ENCODE peak calls at places on chromosomes 11 and 22, in nine cellular contexts. K is A549, W is left ventricle myocardium inferior, Y is ascending aorta, A is uterus, M is lung, B is colonic mucosa, S is adrenal gland, Z is thoracic aorta. J is an unnamed sample. For H3K4me1, the result is how much of the 10 kb centered on the place peaks cover.

GRCh38 chr11:86245369-86246292 is 1.1 kb downstream of the EED start:
- DNase-seq in K (peak), W (no peak), Y (no peak), A (no peak), M (no peak), B (peak), S (no peak), Z (no peak), J (no peak)

GRCh38 chr11:44130751-44131150 is 35.3 kb downstream of the EXT2 start:
- DNase-seq in K (no peak), W (no peak), Y (no peak), A (no peak), M (no peak), B (no peak), S (no peak), Z (no peak), J (no peak)

GRCh38 chr11:13850256-13851010 is 112.1 kb upstream of the SPON1 start:
- DNase-seq in K (no peak), W (no peak), Y (no peak), A (no peak), M (no peak), B (no peak), S (no peak), Z (no peak), J (no peak)

GRCh38 chr11:126113515-126113957 is 50.9 kb upstream of the CDON start:
- DNase-seq in K (peak), W (peak), Y (peak), A (peak), M (peak), B (peak), S (peak), Z (peak), J (no peak)

GRCh38 chr11:126115253-126115540 is 52.5 kb upstream of the CDON start:
- DNase-seq in K (no peak), W (peak), Y (no peak), A (no peak), M (peak), B (peak), S (peak), Z (peak), J (peak)

GRCh38 chr11:117457031-117457785 is 129.6 kb downstream of the CEP164 start:
- DNase-seq in K (no peak), W (no peak), Y (no peak), A (no peak), M (no peak), B (no peak), S (no peak), Z (no peak), J (no peak)

GRCh38 chr22:32325416-32325801 is 32.3 kb upstream of the RFPL3 start:
- DNase-seq in K (no peak), W (no peak), Y (no peak), A (no peak), M (no peak), B (no peak), S (peak), Z (no peak), J (no peak)

GRCh38 chr22:38317995-38318715 is 922 bp upstream of the CSNK1E start:
- DNase-seq in K (peak), W (peak), Y (peak), A (peak), M (peak), B (peak), S (peak), Z (peak), J (peak)

GRCh38 chr11:69444381-69445130 is 36.9 kb upstream of the LINC01488 start:
- DNase-seq in K (no peak), W (peak), Y (no peak), A (peak), M (peak), B (peak), S (peak), Z (peak), J (no peak)

GRCh38 chr11:77113382-77114088 is 10.9 kb downstream of the OMP start:
- DNase-seq in K (peak), W (no peak), Y (no peak), A (no peak), M (no peak), B (no peak), S (peak), Z (no peak), J (no peak)

GRCh38 chr22:41311487-41311886 is 10.2 kb downstream of the ZC3H7B start:
- DNase-seq in K (no peak), W (no peak), Y (no peak), A (no peak), M (no peak), B (no peak), S (no peak), Z (no peak), J (no peak)

GRCh38 chr22:46068908-46069481 is 81.3 kb upstream of the PPARA start:
- DNase-seq in K (no peak), W (peak), Y (peak), A (peak), M (no peak), B (no peak), S (peak), Z (no peak), J (peak)

GRCh38 chr11:1488575-1489180 is 2.1 kb upstream of the MOB2 start:
- DNase-seq in K (no peak), W (no peak), Y (no peak), A (no peak), M (no peak), B (no peak), S (no peak), Z (no peak), J (no peak)

GRCh38 chr11:68942751-68943271 is 38.0 kb downstream of the MRGPRD start:
- DNase-seq in K (no peak), W (no peak), Y (no peak), A (peak), M (no peak), B (no peak), S (no peak), Z (no peak), J (no peak)

GRCh38 chr22:35611891-35612576 is 5.1 kb downstream of the MB start:
- DNase-seq in K (no peak), W (no peak), Y (no peak), A (no peak), M (no peak), B (peak), S (no peak), Z (no peak), J (no peak)

GRCh38 chr11:134049303-134049702 is 19.6 kb upstream of the JAM3 start:
- DNase-seq in K (no peak), W (no peak), Y (no peak), A (no peak), M (no peak), B (no peak), S (peak), Z (no peak), J (no peak)
- H3K4me3 ChIP-seq in K (no peak), W (no peak), Y (no peak), A (no peak), M (no peak), B (no peak), S (no peak), Z (no peak), J (no peak)

GRCh38 chr11:72720047-72720446 is 32.2 kb downstream of the ARAP1 start:
- DNase-seq in K (no peak), W (peak), Y (no peak), A (no peak), M (no peak), B (no peak), S (no peak), Z (no peak), J (no peak)
- H3K4me1 ChIP-seq in K (under half), W (half or more), Y (under half), A (under half), M (under half), B (under half), S (half or more), Z (half or more), J (under half)

DNA sequence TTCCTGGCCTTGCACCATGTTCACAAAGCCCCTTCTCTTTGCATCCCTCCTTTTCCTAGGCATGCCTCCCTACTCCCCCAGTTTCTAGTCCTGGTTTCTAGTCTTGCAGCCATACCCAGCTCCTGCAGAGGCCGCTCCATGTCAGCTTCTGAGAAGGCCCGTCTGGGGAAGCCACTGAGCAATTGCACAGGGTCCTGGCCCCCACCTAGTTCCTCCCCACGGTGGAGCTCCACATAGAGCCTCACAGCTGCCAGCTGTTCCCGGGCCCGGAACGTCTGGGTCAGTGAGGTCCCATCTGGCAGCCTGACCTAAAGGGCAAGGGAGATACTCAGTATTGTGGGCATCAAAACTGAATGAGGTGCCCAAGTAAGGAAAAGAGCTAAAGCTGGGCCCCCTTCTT is 2.2 kb downstream of the UBXN1 start:
- DNase-seq in K (no peak), W (no peak), Y (no peak), A (no peak), M (no peak), B (no peak), S (no peak), Z (no peak), J (no peak)
- H3K27ac ChIP-seq in K (no peak), W (no peak), Y (no peak), A (no peak), M (peak), B (no peak), S (no peak), Z (no peak), J (no peak)

DNA sequence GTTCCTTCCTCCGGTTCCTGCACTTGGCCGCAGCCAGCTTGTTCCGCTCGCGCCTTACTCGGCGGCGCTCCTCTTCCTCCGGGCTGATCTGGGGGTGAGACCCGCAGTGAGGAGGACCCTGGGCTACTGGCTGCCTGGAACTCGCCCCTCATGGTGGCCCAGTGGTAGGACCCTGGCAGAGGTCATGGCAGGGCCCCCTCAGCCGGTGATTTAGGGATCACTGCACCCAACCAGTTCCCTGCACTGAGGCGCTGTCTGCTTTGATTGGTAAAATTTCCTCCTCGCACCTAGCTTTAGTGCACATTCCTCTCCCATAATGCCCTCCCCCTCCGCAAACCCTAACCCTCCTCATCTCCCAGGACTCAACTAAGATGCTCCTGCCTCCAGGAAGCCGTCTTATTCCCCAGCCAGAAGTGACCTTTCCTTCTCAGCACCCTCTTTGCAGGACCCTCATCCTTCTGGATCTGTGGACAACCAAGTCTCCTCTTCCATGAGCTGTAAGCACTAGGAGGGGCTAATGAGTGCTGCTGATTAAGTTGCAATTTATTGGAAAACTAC is 3.6 kb downstream of the CCDC85B start:
- DNase-seq in K (no peak), W (peak), Y (no peak), A (peak), M (no peak), B (no peak), S (no peak), Z (no peak), J (peak)
- H3K4me3 ChIP-seq in K (no peak), W (peak), Y (peak), A (no peak), M (no peak), B (peak), S (no peak), Z (peak), J (no peak)

DNA sequence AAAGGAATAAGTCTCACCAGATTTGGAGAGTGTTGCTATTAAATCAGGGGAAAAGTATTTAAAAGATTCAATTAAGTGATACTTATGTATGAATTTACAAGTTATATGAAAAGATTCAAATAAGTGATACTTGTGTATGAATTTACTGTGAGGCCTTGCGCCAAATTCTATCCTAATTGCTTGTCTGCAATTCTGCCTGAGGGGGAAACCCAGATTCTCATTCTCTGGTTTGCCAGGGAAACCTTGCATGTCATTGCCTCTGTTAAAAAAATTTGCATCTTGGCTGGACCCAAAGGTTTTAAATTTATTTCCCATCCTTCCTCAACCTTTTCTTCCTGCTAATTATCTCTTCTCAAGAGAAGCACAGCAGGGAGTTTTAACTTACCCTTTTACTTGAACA is 13.7 kb downstream of the OLFML1 start:
- DNase-seq in K (no peak), W (no peak), Y (no peak), A (no peak), M (no peak), B (no peak), S (no peak), Z (no peak), J (no peak)
- H3K4me1 ChIP-seq in K (under half), W (under half), Y (under half), A (under half), M (under half), B (under half), S (under half), Z (under half), J (under half)

DNA sequence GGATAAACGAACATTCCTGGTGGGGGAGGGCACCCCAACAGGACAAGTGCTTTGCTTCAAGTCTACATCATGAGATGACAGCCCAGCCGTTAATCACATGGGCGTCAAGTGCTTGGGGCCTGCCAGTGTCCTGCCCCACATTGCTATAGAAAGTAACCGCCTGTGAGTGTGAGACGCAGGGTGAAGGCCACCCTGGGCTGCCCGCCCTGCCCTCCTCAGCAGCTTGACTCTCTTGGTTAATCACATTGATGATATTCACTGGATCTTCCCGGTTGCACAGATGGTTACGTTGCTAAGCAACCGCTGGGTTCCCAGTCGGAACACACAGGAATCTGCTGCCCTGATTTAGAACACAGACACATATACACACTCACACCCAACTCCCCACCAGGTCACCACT is 79.3 kb downstream of the CTTN start:
- DNase-seq in K (no peak), W (peak), Y (no peak), A (no peak), M (no peak), B (no peak), S (peak), Z (no peak), J (no peak)
- H3K27ac ChIP-seq in K (no peak), W (peak), Y (no peak), A (no peak), M (no peak), B (no peak), S (no peak), Z (no peak), J (no peak)

GRCh38 chr22:50674127-50674493 is 1.5 kb downstream of the SHANK3 start:
- DNase-seq in K (no peak), W (no peak), Y (no peak), A (no peak), M (no peak), B (no peak), S (no peak), Z (no peak), J (no peak)

GRCh38 chr22:50676661-50677492 is 4.3 kb downstream of the SHANK3 start:
- DNase-seq in K (no peak), W (no peak), Y (no peak), A (no peak), M (no peak), B (no peak), S (peak), Z (no peak), J (peak)

GRCh38 chr22:50676211-50676636 is 3.6 kb downstream of the SHANK3 start:
- DNase-seq in K (no peak), W (no peak), Y (no peak), A (no peak), M (no peak), B (no peak), S (peak), Z (no peak), J (peak)

GRCh38 chr22:50674606-50675552 is 2.3 kb downstream of the SHANK3 start:
- DNase-seq in K (no peak), W (no peak), Y (no peak), A (no peak), M (peak), B (peak), S (peak), Z (no peak), J (no peak)

DNA sequence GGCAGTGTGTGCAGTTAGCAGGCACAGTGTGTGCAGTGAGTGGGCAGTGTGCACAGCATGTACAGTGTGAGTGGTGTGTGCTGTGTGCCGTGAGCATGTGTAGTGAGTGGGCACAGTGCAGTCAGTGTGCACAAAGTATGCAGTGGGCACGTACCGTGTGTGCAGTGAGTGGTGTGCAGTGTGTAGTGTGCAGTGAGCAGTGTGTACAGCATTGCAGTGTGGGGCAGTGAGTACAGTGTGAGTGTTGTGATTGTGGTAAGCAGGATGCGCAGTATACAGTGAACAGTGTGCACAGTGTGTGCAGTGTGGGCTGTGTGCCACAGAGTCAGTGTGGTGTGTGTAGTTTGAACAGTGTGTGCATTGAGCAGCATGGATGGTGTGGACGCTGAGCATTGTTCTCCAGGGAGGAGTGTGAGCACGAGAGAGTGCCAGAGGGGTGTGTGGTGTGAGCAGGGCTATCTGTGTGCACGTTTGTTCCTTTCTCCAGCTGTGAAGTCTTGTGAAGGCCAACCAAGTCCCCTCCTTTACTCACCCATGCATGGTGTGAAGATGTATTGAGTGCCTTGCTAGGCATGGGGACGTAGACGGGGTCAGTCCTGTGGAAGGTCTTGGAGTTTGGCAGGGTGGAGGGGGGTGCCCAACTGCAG is 3.1 kb downstream of the SHANK3 start:
- DNase-seq in K (no peak), W (no peak), Y (no peak), A (no peak), M (no peak), B (no peak), S (peak), Z (no peak), J (no peak)
- H3K4me3 ChIP-seq in K (peak), W (peak), Y (peak), A (peak), M (peak), B (no peak), S (no peak), Z (no peak), J (no peak)

GRCh38 chr22:28978158-28978557 is 83.5 kb downstream of the C22orf31 start:
- DNase-seq in K (peak), W (peak), Y (no peak), A (peak), M (no peak), B (no peak), S (peak), Z (no peak), J (peak)

GRCh38 chr22:28981818-28982499 is 79.7 kb downstream of the C22orf31 start:
- DNase-seq in K (no peak), W (no peak), Y (no peak), A (no peak), M (no peak), B (no peak), S (no peak), Z (no peak), J (no peak)

GRCh38 chr22:28978863-28979799 is 82.5 kb downstream of the C22orf31 start:
- DNase-seq in K (no peak), W (no peak), Y (no peak), A (no peak), M (no peak), B (no peak), S (no peak), Z (no peak), J (no peak)

GRCh38 chr22:28977481-28977971 is 84.1 kb downstream of the C22orf31 start:
- DNase-seq in K (no peak), W (no peak), Y (no peak), A (no peak), M (no peak), B (no peak), S (no peak), Z (no peak), J (no peak)

GRCh38 chr22:28980326-28980725 is 81.3 kb downstream of the C22orf31 start:
- DNase-seq in K (no peak), W (no peak), Y (no peak), A (no peak), M (no peak), B (no peak), S (no peak), Z (no peak), J (no peak)
- H3K4me1 ChIP-seq in K (half or more), W (under half), Y (under half), A (under half), M (under half), B (under half), S (half or more), Z (half or more), J (under half)

GRCh38 chr11:8717876-8718753 is 35.5 kb downstream of the RPL27A start:
- DNase-seq in K (no peak), W (peak), Y (no peak), A (peak), M (peak), B (no peak), S (peak), Z (no peak), J (peak)

GRCh38 chr11:8715501-8715900 is 32.9 kb downstream of the RPL27A start:
- DNase-seq in K (no peak), W (no peak), Y (no peak), A (peak), M (no peak), B (no peak), S (peak), Z (no peak), J (no peak)

GRCh38 chr11:8714622-8715225 is 32.1 kb downstream of the RPL27A start:
- DNase-seq in K (no peak), W (no peak), Y (no peak), A (no peak), M (no peak), B (no peak), S (no peak), Z (no peak), J (no peak)

GRCh38 chr11:8719260-8720190 is 36.9 kb downstream of the RPL27A start:
- DNase-seq in K (peak), W (peak), Y (peak), A (peak), M (no peak), B (no peak), S (peak), Z (peak), J (peak)

GRCh38 chr11:8717544-8717875 is 34.9 kb downstream of the RPL27A start:
- DNase-seq in K (no peak), W (no peak), Y (no peak), A (no peak), M (no peak), B (no peak), S (no peak), Z (no peak), J (no peak)
- H3K27ac ChIP-seq in K (peak), W (peak), Y (peak), A (peak), M (peak), B (peak), S (peak), Z (peak), J (peak)